ENCODE peak calls at places on chromosomes 1 and 21, in six cellular contexts. X is mesendoderm, J is neuronal stem cell, E is H1, G is trophoblast cell, D is IMR-90. N is an unnamed sample.

GRCh38 chr1:152515454-152515823 is 1.2 kb downstream of the CRCT1 start:
- DNase-seq in X (peak), J (no peak), E (no peak), G (no peak), D (peak), N (no peak)

GRCh38 chr1:53616927-53617326 is 122.0 kb downstream of the GLIS1 start:
- DNase-seq in X (peak), J (no peak), E (no peak), G (no peak), D (peak), N (peak)

GRCh38 chr1:55869050-55869449 is 653.9 kb upstream of the USP24 start:
- DNase-seq in X (no peak), J (no peak), E (no peak), G (peak), D (no peak), N (no peak)

GRCh38 chr1:46549697-46550681 is 1.5 kb downstream of the KNCN start:
- DNase-seq in X (peak), J (peak), E (no peak), G (peak), D (peak), N (peak)

GRCh38 chr1:21929951-21930615 is 7.0 kb downstream of the HSPG2 start:
- DNase-seq in X (no peak), J (no peak), E (no peak), G (no peak), D (no peak), N (no peak)

GRCh38 chr1:93219443-93219842 is 38.9 kb downstream of the CCDC18 start:
- DNase-seq in X (no peak), J (no peak), E (no peak), G (peak), D (no peak), N (no peak)

GRCh38 chr1:112383759-112384370 is 12.1 kb upstream of the CTTNBP2NL start:
- DNase-seq in X (peak), J (no peak), E (no peak), G (peak), D (no peak), N (no peak)

GRCh38 chr1:61448934-61449368 is 276.0 kb downstream of the TM2D1 start:
- DNase-seq in X (no peak), J (no peak), E (no peak), G (no peak), D (no peak), N (no peak)

GRCh38 chr1:48776400-48777218 is at the start of gene BEND5:
- DNase-seq in X (peak), J (peak), E (peak), G (peak), D (peak), N (peak)

GRCh38 chr1:239587066-239587465 is 200.7 kb downstream of the CHRM3 start:
- DNase-seq in X (peak), J (no peak), E (no peak), G (peak), D (no peak), N (peak)

GRCh38 chr1:147738739-147739476 is 21.5 kb downstream of the GJA5 start:
- DNase-seq in X (no peak), J (no peak), E (no peak), G (no peak), D (no peak), N (no peak)

GRCh38 chr1:172900359-172900997 is 150.3 kb downstream of the TNFSF18 start:
- DNase-seq in X (no peak), J (no peak), E (no peak), G (no peak), D (no peak), N (no peak)

GRCh38 chr1:11887666-11888007 is 28.9 kb upstream of the NPPB start:
- DNase-seq in X (no peak), J (no peak), E (no peak), G (no peak), D (no peak), N (no peak)

GRCh38 chr1:150160964-150161626 is 11.4 kb downstream of the PLEKHO1 start:
- DNase-seq in X (peak), J (no peak), E (no peak), G (no peak), D (peak), N (no peak)

GRCh38 chr21:18529253-18529652 is 125.7 kb upstream of the TMPRSS15 start:
- DNase-seq in X (no peak), J (no peak), E (no peak), G (no peak), D (no peak), N (no peak)

GRCh38 chr1:113452921-113453770 is 62.8 kb downstream of the MAGI3 start:
- DNase-seq in X (peak), J (no peak), E (no peak), G (peak), D (peak), N (no peak)

GRCh38 chr1:112866151-112866550 is 89.8 kb downstream of the SLC16A1 start:
- DNase-seq in X (peak), J (no peak), E (no peak), G (peak), D (peak), N (no peak)

GRCh38 chr1:46244656-46245371 is 2.7 kb upstream of the RAD54L start:
- DNase-seq in X (peak), J (no peak), E (no peak), G (peak), D (peak), N (no peak)

GRCh38 chr21:31622397-31622796 is 37.1 kb upstream of the SOD1 start:
- DNase-seq in X (no peak), J (no peak), E (no peak), G (no peak), D (no peak), N (no peak)

GRCh38 chr1:112247971-112248370 is 148.0 kb upstream of the CTTNBP2NL start:
- DNase-seq in X (no peak), J (no peak), E (no peak), G (no peak), D (no peak), N (no peak)

GRCh38 chr1:229862017-229862774 is 204.8 kb upstream of the GALNT2 start:
- DNase-seq in X (no peak), J (peak), E (peak), G (no peak), D (no peak), N (no peak)

DNA sequence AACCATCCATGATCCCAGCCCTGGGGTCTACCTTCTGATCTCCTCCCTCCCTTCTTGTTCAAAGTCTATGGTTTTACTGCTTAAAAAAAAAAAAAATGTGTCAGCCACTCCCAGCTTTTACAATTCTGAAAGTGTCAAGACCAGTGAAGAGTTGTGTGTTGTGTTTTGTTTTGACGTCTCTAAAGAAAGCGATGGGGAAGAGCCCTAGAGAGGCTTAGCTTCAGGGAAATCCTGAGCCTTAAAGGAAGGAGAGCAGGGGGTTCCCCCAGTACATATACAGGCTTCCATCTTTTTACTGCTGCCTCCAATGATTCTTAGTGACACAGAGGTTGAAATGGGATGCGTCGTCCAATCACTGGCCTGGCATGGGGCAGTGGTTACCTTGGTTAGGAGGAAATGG is 13.9 kb upstream of the FMOD start:
- DNase-seq in X (no peak), J (no peak), E (no peak), G (no peak), D (no peak), N (no peak)
- H2BK120ac ChIP-seq in X (no peak), J (no peak), E (no peak), G (no peak), D (no peak), N (no peak)

DNA sequence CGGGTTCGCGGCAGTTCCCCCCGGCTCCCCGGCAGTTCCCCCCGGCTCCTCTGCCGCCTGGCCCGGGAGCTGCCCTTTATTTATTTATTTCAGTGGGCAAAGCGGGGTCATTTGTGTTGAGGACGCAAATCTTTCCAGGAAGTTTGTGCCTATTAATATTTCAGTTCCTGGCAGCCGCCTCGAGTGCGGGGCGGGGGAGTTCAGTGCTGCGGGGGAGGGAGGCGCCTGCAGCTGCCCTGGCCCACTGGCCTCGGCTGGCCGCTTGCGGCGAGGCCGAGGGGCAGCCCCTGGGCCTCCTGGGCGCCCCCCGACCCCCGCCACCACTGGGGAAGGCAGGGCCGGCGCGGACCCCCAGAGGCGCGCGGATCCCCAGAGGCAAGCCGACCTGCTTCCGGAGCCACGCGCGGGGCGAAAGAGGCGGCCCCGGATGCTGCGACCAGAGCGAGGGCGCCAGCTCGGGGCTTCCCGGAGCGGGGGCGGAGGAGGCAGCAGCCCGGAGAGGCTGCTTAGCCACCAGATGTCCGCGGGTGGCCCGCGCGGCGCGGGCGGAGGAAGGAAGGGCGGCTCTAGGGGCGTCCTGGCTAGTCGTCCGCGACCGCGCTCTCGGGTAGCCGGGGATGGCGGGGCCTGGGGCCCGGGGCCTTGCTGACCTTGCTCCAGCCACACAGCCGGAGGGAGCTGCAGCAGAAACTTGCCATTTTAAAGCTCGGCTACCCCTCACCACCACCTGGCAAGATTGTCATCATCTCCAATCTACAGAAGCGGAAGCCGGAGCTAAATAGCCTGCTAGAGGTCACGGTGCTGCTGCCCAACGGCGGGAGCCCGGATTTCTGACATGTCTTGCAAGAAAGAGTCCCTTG is 48.0 kb downstream of the H3-3A start:
- DNase-seq in X (peak), J (peak), E (no peak), G (peak), D (peak), N (peak)
- H2BK120ac ChIP-seq in X (peak), J (no peak), E (no peak), G (peak), D (peak), N (no peak)

DNA sequence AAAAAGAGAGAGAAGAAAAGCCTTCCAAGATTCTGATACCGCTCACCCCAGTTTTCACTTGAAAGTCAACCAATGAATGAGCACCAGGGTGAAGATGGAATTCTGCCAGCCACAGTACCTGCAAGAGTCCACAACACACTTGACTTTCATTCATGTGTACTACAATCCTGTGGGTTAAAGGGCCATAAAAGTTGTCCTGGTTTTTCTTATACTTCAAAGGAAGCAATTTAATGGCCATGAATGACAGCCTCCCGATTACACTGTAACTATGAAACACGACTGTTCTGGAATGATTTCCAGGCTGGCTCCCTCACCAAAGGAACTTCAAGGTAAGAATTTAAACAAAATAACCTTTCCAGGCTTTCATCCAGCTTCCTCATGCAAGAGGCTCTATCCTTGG is 502.8 kb downstream of the SMYD3 start:
- DNase-seq in X (no peak), J (no peak), E (no peak), G (no peak), D (no peak), N (no peak)
- H2BK120ac ChIP-seq in X (no peak), J (no peak), E (no peak), G (peak), D (peak), N (no peak)

DNA sequence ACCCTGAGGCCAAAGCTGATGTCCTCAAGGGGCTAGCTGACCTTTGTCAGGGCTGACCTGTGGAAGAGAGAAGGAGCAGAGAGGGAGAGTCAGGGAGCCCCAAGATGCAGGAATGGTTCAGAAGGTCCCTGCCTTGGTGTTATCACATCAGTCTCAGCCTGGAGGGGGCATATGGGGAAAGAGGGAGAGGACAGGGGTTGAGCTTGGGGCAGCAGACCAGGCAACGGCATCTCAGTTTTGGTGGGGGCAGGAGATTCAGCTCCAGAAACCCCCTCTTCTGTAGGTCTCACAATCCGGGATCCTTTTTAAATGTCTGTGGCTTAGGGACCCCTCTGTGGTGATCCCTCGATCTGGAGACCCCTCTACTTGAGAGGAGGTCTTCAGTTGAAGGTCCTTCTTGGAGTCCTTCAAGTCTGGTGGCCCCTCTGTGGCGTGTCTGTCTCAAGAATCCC is 802 bp downstream of the S100A13 start:
- DNase-seq in X (no peak), J (no peak), E (no peak), G (no peak), D (no peak), N (no peak)
- H2BK120ac ChIP-seq in X (no peak), J (peak), E (no peak), G (peak), D (peak), N (no peak)

GRCh38 chr1:115036814-115037535 is 7.3 kb downstream of the TSHB start:
- DNase-seq in X (peak), J (no peak), E (no peak), G (peak), D (no peak), N (no peak)
- H2BK120ac ChIP-seq in X (no peak), J (no peak), E (no peak), G (peak), D (no peak), N (no peak)

DNA sequence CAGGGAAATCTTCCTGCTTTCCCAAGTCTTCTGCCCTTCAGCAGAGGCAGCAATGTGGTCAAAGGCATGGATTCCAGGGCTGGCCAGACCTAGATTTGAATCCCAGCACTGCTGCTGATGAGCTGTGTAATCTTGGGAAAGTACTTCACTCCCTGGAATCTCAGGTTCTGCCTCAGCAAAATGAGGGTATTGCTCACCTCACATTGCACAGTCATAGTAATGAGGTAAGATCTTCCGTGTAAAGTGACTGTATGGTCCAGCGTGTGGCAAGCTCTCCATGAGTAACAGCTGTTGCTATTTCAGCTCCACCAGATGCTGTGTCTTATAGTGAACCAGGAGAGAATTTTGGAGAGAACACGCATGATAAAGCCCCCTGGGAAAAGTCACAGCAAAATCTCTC is 56.1 kb upstream of the F3 start:
- DNase-seq in X (no peak), J (no peak), E (no peak), G (peak), D (peak), N (no peak)
- H2BK120ac ChIP-seq in X (no peak), J (no peak), E (no peak), G (peak), D (peak), N (no peak)

DNA sequence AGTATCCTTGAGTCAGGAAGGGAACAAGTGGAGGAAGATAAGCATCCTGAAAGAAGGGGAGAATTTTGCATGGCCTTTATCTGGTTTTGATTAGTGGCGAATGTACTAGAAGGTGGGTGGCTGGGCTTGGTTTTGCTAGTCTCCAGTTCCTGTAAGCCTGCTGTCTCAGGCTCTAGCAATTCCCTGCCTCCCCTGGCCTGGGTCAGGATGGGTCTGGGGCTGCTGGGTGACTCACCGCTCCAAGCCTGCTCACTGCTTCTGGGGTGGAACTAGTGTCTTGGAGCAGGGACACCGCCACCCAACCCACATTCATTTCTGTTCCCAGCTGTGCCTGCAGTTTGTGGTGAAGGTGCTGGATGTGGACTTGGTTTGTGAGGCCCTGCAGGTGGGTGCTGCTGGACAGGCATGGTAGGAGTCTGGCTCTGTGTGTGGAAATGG is 3.4 kb downstream of the BTBD19 start:
- DNase-seq in X (peak), J (no peak), E (no peak), G (peak), D (peak), N (no peak)
- H2BK120ac ChIP-seq in X (no peak), J (no peak), E (no peak), G (no peak), D (peak), N (no peak)